ENCODE peak calls at places on chromosomes 5 and 9, in five cellular contexts. W is GM23338, F is colonic mucosa, D is mucosa of descending colon, C is tibial artery. U is an unnamed sample. For H3K36me3, the result is how much of the 10 kb centered on the place peaks cover.

GRCh38 chr5:125409101-125409495 is 662.7 kb upstream of the ZNF608 start:
- DNase-seq in D (no peak), F (no peak), C (no peak), W (no peak), U (no peak)

GRCh38 chr9:76716270-76716669 is 48.0 kb upstream of the PCA3 start:
- DNase-seq in C (no peak), W (no peak), F (no peak), D (no peak), U (no peak)

GRCh38 chr5:33441241-33441844 is 578 bp downstream of the TARS1 start:
- DNase-seq in C (peak), D (peak), F (peak), W (peak), U (no peak)

GRCh38 chr9:15423328-15423985 is 781 bp downstream of the SNAPC3 start:
- DNase-seq in C (no peak), F (peak), W (peak), D (no peak), U (no peak)

GRCh38 chr9:123375725-123376132 is 19.7 kb downstream of the CRB2 start:
- DNase-seq in W (no peak), C (no peak), F (peak), D (peak), U (no peak)

GRCh38 chr9:111148390-111148993 is 110.2 kb upstream of the LPAR1 start:
- DNase-seq in D (no peak), F (no peak), W (no peak), C (no peak), U (no peak)

GRCh38 chr5:15387931-15388330 is 112.0 kb upstream of the FBXL7 start:
- DNase-seq in W (no peak), D (no peak), C (no peak), F (no peak), U (no peak)

GRCh38 chr9:71504636-71505035 is 263.7 kb downstream of the CEMIP2 start:
- DNase-seq in C (no peak), D (no peak), F (no peak), W (no peak), U (no peak)

GRCh38 chr9:69696802-69697201 is 24.6 kb upstream of the APBA1 start:
- DNase-seq in F (no peak), W (no peak), C (no peak), D (no peak), U (no peak)

GRCh38 chr5:179620293-179620692 is 3.2 kb downstream of the HNRNPH1 start:
- DNase-seq in C (peak), D (no peak), W (no peak), F (no peak), U (no peak)

GRCh38 chr5:179621551-179621971 is 1.9 kb downstream of the HNRNPH1 start:
- DNase-seq in C (peak), W (no peak), D (no peak), F (no peak), U (no peak)

GRCh38 chr5:179618923-179619554 is 4.4 kb downstream of the HNRNPH1 start:
- DNase-seq in W (no peak), F (no peak), C (peak), D (no peak), U (no peak)

GRCh38 chr5:179619776-179620175 is 3.7 kb downstream of the HNRNPH1 start:
- DNase-seq in C (no peak), D (no peak), W (no peak), F (no peak), U (no peak)

GRCh38 chr5:179620703-179621350 is 2.6 kb downstream of the HNRNPH1 start:
- DNase-seq in D (no peak), C (no peak), F (no peak), W (no peak), U (no peak)
- H3K36me3 ChIP-seq in D (under half), C (half or more), F (under half), W (half or more), U (under half)

GRCh38 chr9:128845186-128845931 is 15.8 kb upstream of the SPOUT1 start:
- DNase-seq in C (no peak), F (no peak), W (peak), D (no peak), U (no peak)

GRCh38 chr9:128841704-128842492 is 12.3 kb upstream of the SPOUT1 start:
- DNase-seq in W (no peak), D (no peak), F (no peak), C (no peak), U (no peak)

GRCh38 chr9:128838338-128838737 is 8.7 kb upstream of the SPOUT1 start:
- DNase-seq in C (no peak), W (no peak), F (no peak), D (no peak), U (no peak)

GRCh38 chr9:128836509-128837145 is 7.0 kb upstream of the SPOUT1 start:
- DNase-seq in C (no peak), W (no peak), D (no peak), F (no peak), U (no peak)

DNA sequence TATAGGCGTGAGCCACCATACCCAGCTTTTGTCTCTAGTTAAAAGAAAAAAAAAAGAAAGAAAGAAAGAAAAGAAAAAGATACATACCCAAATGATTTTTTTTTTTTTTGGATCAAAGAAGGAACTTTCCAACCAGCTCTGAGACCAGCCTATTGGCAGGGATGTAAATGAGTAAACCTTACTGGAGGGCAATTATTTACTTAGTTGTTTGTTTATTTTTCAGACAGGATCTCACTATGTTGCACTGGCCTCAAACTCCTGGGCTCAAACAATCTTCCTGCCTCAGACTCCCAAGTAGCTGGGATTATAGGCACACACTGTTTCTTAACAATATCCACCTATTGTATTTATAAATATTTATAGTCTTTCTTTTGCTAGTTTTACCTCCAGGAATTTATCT is 10.9 kb upstream of the SPOUT1 start:
- DNase-seq in F (no peak), D (no peak), W (no peak), C (no peak), U (no peak)
- H3K36me3 ChIP-seq in F (under half), D (under half), W (under half), C (under half), U (under half)

GRCh38 chr5:97165726-97166125 is 17.3 kb downstream of the RIOK2 start:
- DNase-seq in D (peak), W (no peak), F (peak), C (no peak), U (no peak)

GRCh38 chr5:97162045-97162444 is 19.6 kb upstream of the LIX1 start:
- DNase-seq in D (no peak), W (peak), C (peak), F (peak), U (peak)

GRCh38 chr5:97163790-97164285 is 19.2 kb downstream of the RIOK2 start:
- DNase-seq in C (no peak), W (no peak), F (no peak), D (no peak), U (no peak)

GRCh38 chr5:97164846-97165245 is 18.2 kb downstream of the RIOK2 start:
- DNase-seq in C (no peak), F (no peak), D (no peak), W (no peak), U (no peak)

DNA sequence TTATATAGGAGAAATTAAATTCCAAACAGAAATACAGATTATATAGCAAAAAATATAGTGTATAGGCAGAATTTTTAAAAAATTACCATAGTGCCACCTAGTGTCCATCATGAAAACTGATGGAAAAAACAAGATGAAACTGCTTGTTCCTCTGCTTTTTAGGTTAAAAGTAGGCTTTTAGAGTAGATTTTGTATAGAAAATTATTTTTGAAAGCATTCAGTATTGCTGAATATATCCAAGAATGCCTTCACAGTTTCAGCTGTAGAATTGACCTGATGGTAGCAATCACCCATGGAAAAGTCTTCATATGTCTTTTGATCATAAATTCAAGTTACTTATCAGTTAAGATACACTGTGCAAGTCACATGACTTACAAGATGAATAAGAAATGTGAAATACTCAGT is 19.7 kb downstream of the RIOK2 start:
- DNase-seq in D (no peak), W (no peak), C (no peak), F (no peak), U (no peak)
- H3K36me3 ChIP-seq in D (under half), W (under half), C (under half), F (under half), U (under half)

GRCh38 chr9:78163834-78164233 is 72.0 kb upstream of the CEP78 start:
- DNase-seq in F (no peak), C (no peak), W (no peak), D (no peak), U (no peak)
- H3K36me3 ChIP-seq in F (under half), C (under half), W (under half), D (under half), U (under half)

GRCh38 chr5:141623621-141624020 is 4.8 kb upstream of the DIAPH1 start:
- DNase-seq in C (no peak), F (no peak), D (no peak), W (no peak), U (no peak)
- H3K36me3 ChIP-seq in C (half or more), F (under half), D (under half), W (under half), U (under half)

GRCh38 chr5:137957948-137958347 is 68.7 kb downstream of the PKD2L2 start:
- DNase-seq in F (no peak), C (no peak), W (no peak), D (no peak), U (no peak)

GRCh38 chr5:137960141-137960540 is 70.9 kb downstream of the PKD2L2 start:
- DNase-seq in W (no peak), D (no peak), C (no peak), F (no peak), U (no peak)

GRCh38 chr5:137959488-137959887 is 70.2 kb downstream of the PKD2L2 start:
- DNase-seq in W (no peak), D (no peak), C (no peak), F (no peak), U (no peak)

GRCh38 chr5:137954131-137954879 is 65.0 kb downstream of the PKD2L2 start:
- DNase-seq in C (no peak), D (no peak), F (no peak), W (no peak), U (no peak)
- H3K36me3 ChIP-seq in C (under half), D (under half), F (under half), W (under half), U (under half)

DNA sequence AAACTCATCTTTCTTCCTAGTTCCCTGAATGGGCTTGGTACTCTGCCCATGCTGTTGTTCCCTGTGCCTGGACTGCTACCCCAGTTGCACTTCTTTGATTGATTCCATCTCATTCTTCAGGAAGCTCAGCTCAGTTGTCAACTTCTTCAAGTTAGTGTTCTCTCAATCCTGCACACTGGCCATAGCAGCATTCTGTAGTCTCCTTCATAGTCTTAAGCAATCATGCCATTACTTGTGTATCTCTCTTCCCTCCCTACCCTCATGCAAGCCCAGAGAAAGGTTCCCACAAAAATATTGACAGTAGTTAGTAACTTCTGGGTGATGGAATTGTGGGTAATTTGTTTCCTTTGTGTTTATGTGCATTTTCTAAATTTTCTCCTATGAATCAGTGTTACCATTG is 5.5 kb downstream of the KDM4C start:
- DNase-seq in W (no peak), F (no peak), C (no peak), D (no peak), U (no peak)
- H3K36me3 ChIP-seq in W (under half), F (under half), C (under half), D (under half), U (under half)

DNA sequence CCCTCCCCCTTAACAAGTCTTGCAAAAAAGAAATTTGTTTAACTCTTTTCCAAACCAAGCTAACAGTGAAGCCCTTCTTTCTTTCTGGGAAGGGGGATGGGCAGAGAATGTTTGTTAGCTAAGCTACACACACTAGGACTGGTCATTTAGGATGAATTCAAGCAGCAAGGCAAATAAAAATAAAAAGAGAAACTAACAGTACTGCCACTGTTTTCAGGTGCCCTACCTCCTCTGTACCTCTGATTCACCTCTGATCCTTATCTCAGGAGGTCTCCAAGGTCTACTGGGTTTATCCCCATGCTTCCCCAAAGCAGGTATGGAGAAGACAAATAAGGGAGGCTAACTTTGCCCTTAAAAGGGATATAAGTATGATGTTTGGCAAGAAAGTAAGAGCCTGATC is 52.9 kb downstream of the ELL2 start:
- DNase-seq in D (no peak), C (no peak), W (no peak), F (no peak), U (no peak)
- H3K36me3 ChIP-seq in D (under half), C (under half), W (under half), F (under half), U (under half)